ENCODE peak calls at places on chromosomes 11 and 22, in seven cellular contexts. One of them, this sample, is unnamed.

GRCh38 chr22:36891646-36892045 is 21.8 kb upstream of the CSF2RB start:
- DNase-seq in colonic mucosa: no peak
- DNase-seq in endothelial cell of umbilical vein: no peak
- DNase-seq in progenitor cell of endocrine pancreas: no peak
- DNase-seq in NCI-H2081 treated with DMSO at 0.1 percent for 48 hours: no peak
- DNase-seq in activated CD8-positive, alpha-beta memory T cell treated with anti-CD3 and anti-CD28 coated beads, Interleukin-2, amount 50 U/mL, for 48 hours: no peak
- DNase-seq in renal cortical epithelial cell: no peak
- DNase-seq in this sample: no peak

GRCh38 chr11:99069831-99070444 is 49.2 kb downstream of the CNTN5 start:
- DNase-seq in colonic mucosa: no peak
- DNase-seq in endothelial cell of umbilical vein: no peak
- DNase-seq in progenitor cell of endocrine pancreas: peak
- DNase-seq in NCI-H2081 treated with DMSO at 0.1 percent for 48 hours: peak
- DNase-seq in activated CD8-positive, alpha-beta memory T cell treated with anti-CD3 and anti-CD28 coated beads, Interleukin-2, amount 50 U/mL, for 48 hours: no peak
- DNase-seq in renal cortical epithelial cell: peak
- DNase-seq in this sample: no peak

GRCh38 chr22:17853066-17853465 is 78.8 kb upstream of the BID start:
- DNase-seq in colonic mucosa: no peak
- DNase-seq in endothelial cell of umbilical vein: no peak
- DNase-seq in progenitor cell of endocrine pancreas: no peak
- DNase-seq in NCI-H2081 treated with DMSO at 0.1 percent for 48 hours: no peak
- DNase-seq in activated CD8-positive, alpha-beta memory T cell treated with anti-CD3 and anti-CD28 coated beads, Interleukin-2, amount 50 U/mL, for 48 hours: no peak
- DNase-seq in renal cortical epithelial cell: no peak
- DNase-seq in this sample: no peak

GRCh38 chr11:64088159-64089026 is 52.7 kb downstream of the FLRT1 start:
- DNase-seq in colonic mucosa: no peak
- DNase-seq in endothelial cell of umbilical vein: no peak
- DNase-seq in progenitor cell of endocrine pancreas: no peak
- DNase-seq in NCI-H2081 treated with DMSO at 0.1 percent for 48 hours: no peak
- DNase-seq in activated CD8-positive, alpha-beta memory T cell treated with anti-CD3 and anti-CD28 coated beads, Interleukin-2, amount 50 U/mL, for 48 hours: no peak
- DNase-seq in renal cortical epithelial cell: no peak
- DNase-seq in this sample: no peak

GRCh38 chr22:19959043-19959586 is 17.5 kb upstream of the TXNRD2 start:
- DNase-seq in colonic mucosa: peak
- DNase-seq in endothelial cell of umbilical vein: peak
- DNase-seq in progenitor cell of endocrine pancreas: peak
- DNase-seq in NCI-H2081 treated with DMSO at 0.1 percent for 48 hours: no peak
- DNase-seq in activated CD8-positive, alpha-beta memory T cell treated with anti-CD3 and anti-CD28 coated beads, Interleukin-2, amount 50 U/mL, for 48 hours: no peak
- DNase-seq in renal cortical epithelial cell: peak
- DNase-seq in this sample: no peak

GRCh38 chr22:31206896-31207687 is 5.0 kb upstream of the LIMK2 start:
- DNase-seq in colonic mucosa: peak
- DNase-seq in endothelial cell of umbilical vein: no peak
- DNase-seq in progenitor cell of endocrine pancreas: no peak
- DNase-seq in NCI-H2081 treated with DMSO at 0.1 percent for 48 hours: no peak
- DNase-seq in activated CD8-positive, alpha-beta memory T cell treated with anti-CD3 and anti-CD28 coated beads, Interleukin-2, amount 50 U/mL, for 48 hours: no peak
- DNase-seq in renal cortical epithelial cell: peak
- DNase-seq in this sample: no peak

GRCh38 chr11:68380786-68381622 is 68.6 kb downstream of the LRP5 start:
- DNase-seq in colonic mucosa: no peak
- DNase-seq in endothelial cell of umbilical vein: peak
- DNase-seq in progenitor cell of endocrine pancreas: no peak
- DNase-seq in NCI-H2081 treated with DMSO at 0.1 percent for 48 hours: no peak
- DNase-seq in activated CD8-positive, alpha-beta memory T cell treated with anti-CD3 and anti-CD28 coated beads, Interleukin-2, amount 50 U/mL, for 48 hours: no peak
- DNase-seq in renal cortical epithelial cell: no peak
- DNase-seq in this sample: no peak

GRCh38 chr22:49960159-49960966 is at the start of gene PIM3:
- DNase-seq in colonic mucosa: peak
- DNase-seq in endothelial cell of umbilical vein: peak
- DNase-seq in progenitor cell of endocrine pancreas: peak
- DNase-seq in NCI-H2081 treated with DMSO at 0.1 percent for 48 hours: peak
- DNase-seq in activated CD8-positive, alpha-beta memory T cell treated with anti-CD3 and anti-CD28 coated beads, Interleukin-2, amount 50 U/mL, for 48 hours: peak
- DNase-seq in renal cortical epithelial cell: peak
- DNase-seq in this sample: peak

GRCh38 chr11:111417766-111418435 is 38.8 kb upstream of the POU2AF1 start:
- DNase-seq in colonic mucosa: peak
- DNase-seq in endothelial cell of umbilical vein: peak
- DNase-seq in progenitor cell of endocrine pancreas: no peak
- DNase-seq in NCI-H2081 treated with DMSO at 0.1 percent for 48 hours: no peak
- DNase-seq in activated CD8-positive, alpha-beta memory T cell treated with anti-CD3 and anti-CD28 coated beads, Interleukin-2, amount 50 U/mL, for 48 hours: no peak
- DNase-seq in renal cortical epithelial cell: peak
- DNase-seq in this sample: no peak

GRCh38 chr11:115201121-115201792 is 303.0 kb downstream of the CADM1 start:
- DNase-seq in colonic mucosa: no peak
- DNase-seq in endothelial cell of umbilical vein: no peak
- DNase-seq in progenitor cell of endocrine pancreas: no peak
- DNase-seq in NCI-H2081 treated with DMSO at 0.1 percent for 48 hours: no peak
- DNase-seq in activated CD8-positive, alpha-beta memory T cell treated with anti-CD3 and anti-CD28 coated beads, Interleukin-2, amount 50 U/mL, for 48 hours: no peak
- DNase-seq in renal cortical epithelial cell: peak
- DNase-seq in this sample: no peak

GRCh38 chr11:60280412-60280811 is at the start of gene MS4A4A:
- DNase-seq in colonic mucosa: no peak
- DNase-seq in endothelial cell of umbilical vein: no peak
- DNase-seq in progenitor cell of endocrine pancreas: no peak
- DNase-seq in NCI-H2081 treated with DMSO at 0.1 percent for 48 hours: no peak
- DNase-seq in activated CD8-positive, alpha-beta memory T cell treated with anti-CD3 and anti-CD28 coated beads, Interleukin-2, amount 50 U/mL, for 48 hours: no peak
- DNase-seq in renal cortical epithelial cell: no peak
- DNase-seq in this sample: no peak

GRCh38 chr11:88016392-88017020 is 158.7 kb downstream of the RAB38 start:
- DNase-seq in colonic mucosa: peak
- DNase-seq in endothelial cell of umbilical vein: peak
- DNase-seq in progenitor cell of endocrine pancreas: peak
- DNase-seq in NCI-H2081 treated with DMSO at 0.1 percent for 48 hours: peak
- DNase-seq in activated CD8-positive, alpha-beta memory T cell treated with anti-CD3 and anti-CD28 coated beads, Interleukin-2, amount 50 U/mL, for 48 hours: no peak
- DNase-seq in renal cortical epithelial cell: peak
- DNase-seq in this sample: no peak

GRCh38 chr11:16818284-16818683 is 79.8 kb downstream of the C11orf58 start:
- DNase-seq in colonic mucosa: no peak
- DNase-seq in endothelial cell of umbilical vein: peak
- DNase-seq in progenitor cell of endocrine pancreas: no peak
- DNase-seq in NCI-H2081 treated with DMSO at 0.1 percent for 48 hours: no peak
- DNase-seq in activated CD8-positive, alpha-beta memory T cell treated with anti-CD3 and anti-CD28 coated beads, Interleukin-2, amount 50 U/mL, for 48 hours: no peak
- DNase-seq in renal cortical epithelial cell: no peak
- DNase-seq in this sample: no peak

GRCh38 chr22:30227438-30228228 is 18.9 kb downstream of the LIF start:
- DNase-seq in colonic mucosa: no peak
- DNase-seq in endothelial cell of umbilical vein: no peak
- DNase-seq in progenitor cell of endocrine pancreas: no peak
- DNase-seq in NCI-H2081 treated with DMSO at 0.1 percent for 48 hours: no peak
- DNase-seq in activated CD8-positive, alpha-beta memory T cell treated with anti-CD3 and anti-CD28 coated beads, Interleukin-2, amount 50 U/mL, for 48 hours: no peak
- DNase-seq in renal cortical epithelial cell: no peak
- DNase-seq in this sample: no peak

GRCh38 chr11:59802639-59803176 is 7.9 kb downstream of the MRPL16 start:
- DNase-seq in colonic mucosa: peak
- DNase-seq in endothelial cell of umbilical vein: peak
- DNase-seq in progenitor cell of endocrine pancreas: no peak
- DNase-seq in NCI-H2081 treated with DMSO at 0.1 percent for 48 hours: no peak
- DNase-seq in activated CD8-positive, alpha-beta memory T cell treated with anti-CD3 and anti-CD28 coated beads, Interleukin-2, amount 50 U/mL, for 48 hours: no peak
- DNase-seq in renal cortical epithelial cell: peak
- DNase-seq in this sample: no peak

GRCh38 chr11:32213223-32213622 is 122.3 kb downstream of the RCN1 start:
- DNase-seq in colonic mucosa: no peak
- DNase-seq in endothelial cell of umbilical vein: no peak
- DNase-seq in progenitor cell of endocrine pancreas: no peak
- DNase-seq in NCI-H2081 treated with DMSO at 0.1 percent for 48 hours: no peak
- DNase-seq in activated CD8-positive, alpha-beta memory T cell treated with anti-CD3 and anti-CD28 coated beads, Interleukin-2, amount 50 U/mL, for 48 hours: peak
- DNase-seq in renal cortical epithelial cell: peak
- DNase-seq in this sample: no peak

GRCh38 chr11:43830928-43831440 is 49.6 kb upstream of the ALKBH3 start:
- DNase-seq in colonic mucosa: no peak
- DNase-seq in endothelial cell of umbilical vein: peak
- DNase-seq in progenitor cell of endocrine pancreas: no peak
- DNase-seq in NCI-H2081 treated with DMSO at 0.1 percent for 48 hours: no peak
- DNase-seq in activated CD8-positive, alpha-beta memory T cell treated with anti-CD3 and anti-CD28 coated beads, Interleukin-2, amount 50 U/mL, for 48 hours: peak
- DNase-seq in renal cortical epithelial cell: peak
- DNase-seq in this sample: no peak

GRCh38 chr22:27487600-27488450 is 313.7 kb downstream of the MN1 start:
- DNase-seq in colonic mucosa: peak
- DNase-seq in endothelial cell of umbilical vein: no peak
- DNase-seq in progenitor cell of endocrine pancreas: no peak
- DNase-seq in NCI-H2081 treated with DMSO at 0.1 percent for 48 hours: no peak
- DNase-seq in activated CD8-positive, alpha-beta memory T cell treated with anti-CD3 and anti-CD28 coated beads, Interleukin-2, amount 50 U/mL, for 48 hours: no peak
- DNase-seq in renal cortical epithelial cell: no peak
- DNase-seq in this sample: no peak

GRCh38 chr11:104127828-104128227 is 36.1 kb downstream of the PDGFD start:
- DNase-seq in colonic mucosa: no peak
- DNase-seq in endothelial cell of umbilical vein: no peak
- DNase-seq in progenitor cell of endocrine pancreas: no peak
- DNase-seq in NCI-H2081 treated with DMSO at 0.1 percent for 48 hours: no peak
- DNase-seq in activated CD8-positive, alpha-beta memory T cell treated with anti-CD3 and anti-CD28 coated beads, Interleukin-2, amount 50 U/mL, for 48 hours: no peak
- DNase-seq in renal cortical epithelial cell: peak
- DNase-seq in this sample: no peak

GRCh38 chr11:31254411-31254810 is 115.1 kb downstream of the DCDC1 start:
- DNase-seq in colonic mucosa: no peak
- DNase-seq in endothelial cell of umbilical vein: no peak
- DNase-seq in progenitor cell of endocrine pancreas: no peak
- DNase-seq in NCI-H2081 treated with DMSO at 0.1 percent for 48 hours: no peak
- DNase-seq in activated CD8-positive, alpha-beta memory T cell treated with anti-CD3 and anti-CD28 coated beads, Interleukin-2, amount 50 U/mL, for 48 hours: no peak
- DNase-seq in renal cortical epithelial cell: peak
- DNase-seq in this sample: no peak

GRCh38 chr11:1054143-1055108 is 17.9 kb upstream of the MUC6 start:
- DNase-seq in colonic mucosa: peak
- DNase-seq in endothelial cell of umbilical vein: peak
- DNase-seq in progenitor cell of endocrine pancreas: no peak
- DNase-seq in NCI-H2081 treated with DMSO at 0.1 percent for 48 hours: no peak
- DNase-seq in activated CD8-positive, alpha-beta memory T cell treated with anti-CD3 and anti-CD28 coated beads, Interleukin-2, amount 50 U/mL, for 48 hours: no peak
- DNase-seq in renal cortical epithelial cell: no peak
- DNase-seq in this sample: no peak

GRCh38 chr11:790721-791564 is 1.1 kb upstream of the CEND1 start:
- DNase-seq in colonic mucosa: no peak
- DNase-seq in endothelial cell of umbilical vein: no peak
- DNase-seq in progenitor cell of endocrine pancreas: no peak
- DNase-seq in NCI-H2081 treated with DMSO at 0.1 percent for 48 hours: no peak
- DNase-seq in activated CD8-positive, alpha-beta memory T cell treated with anti-CD3 and anti-CD28 coated beads, Interleukin-2, amount 50 U/mL, for 48 hours: no peak
- DNase-seq in renal cortical epithelial cell: no peak
- DNase-seq in this sample: no peak

GRCh38 chr11:120801801-120802689 is 221.9 kb upstream of the TBCEL start:
- DNase-seq in colonic mucosa: peak
- DNase-seq in endothelial cell of umbilical vein: peak
- DNase-seq in progenitor cell of endocrine pancreas: peak
- DNase-seq in NCI-H2081 treated with DMSO at 0.1 percent for 48 hours: no peak
- DNase-seq in activated CD8-positive, alpha-beta memory T cell treated with anti-CD3 and anti-CD28 coated beads, Interleukin-2, amount 50 U/mL, for 48 hours: peak
- DNase-seq in renal cortical epithelial cell: peak
- DNase-seq in this sample: no peak

GRCh38 chr22:37007666-37008065 is 11.6 kb downstream of the TST start:
- DNase-seq in colonic mucosa: no peak
- DNase-seq in endothelial cell of umbilical vein: peak
- DNase-seq in progenitor cell of endocrine pancreas: no peak
- DNase-seq in NCI-H2081 treated with DMSO at 0.1 percent for 48 hours: no peak
- DNase-seq in activated CD8-positive, alpha-beta memory T cell treated with anti-CD3 and anti-CD28 coated beads, Interleukin-2, amount 50 U/mL, for 48 hours: no peak
- DNase-seq in renal cortical epithelial cell: no peak
- DNase-seq in this sample: no peak

GRCh38 chr11:1389932-1390587 is at the start of gene BRSK2:
- DNase-seq in colonic mucosa: no peak
- DNase-seq in endothelial cell of umbilical vein: no peak
- DNase-seq in progenitor cell of endocrine pancreas: no peak
- DNase-seq in NCI-H2081 treated with DMSO at 0.1 percent for 48 hours: no peak
- DNase-seq in activated CD8-positive, alpha-beta memory T cell treated with anti-CD3 and anti-CD28 coated beads, Interleukin-2, amount 50 U/mL, for 48 hours: no peak
- DNase-seq in renal cortical epithelial cell: no peak
- DNase-seq in this sample: no peak

GRCh38 chr11:61052182-61052972 is 49.9 kb upstream of the CD5 start:
- DNase-seq in colonic mucosa: no peak
- DNase-seq in endothelial cell of umbilical vein: no peak
- DNase-seq in progenitor cell of endocrine pancreas: no peak
- DNase-seq in NCI-H2081 treated with DMSO at 0.1 percent for 48 hours: no peak
- DNase-seq in activated CD8-positive, alpha-beta memory T cell treated with anti-CD3 and anti-CD28 coated beads, Interleukin-2, amount 50 U/mL, for 48 hours: peak
- DNase-seq in renal cortical epithelial cell: no peak
- DNase-seq in this sample: peak

GRCh38 chr11:108501396-108501795 is 3.2 kb upstream of the POGLUT3 start:
- DNase-seq in colonic mucosa: no peak
- DNase-seq in endothelial cell of umbilical vein: no peak
- DNase-seq in progenitor cell of endocrine pancreas: no peak
- DNase-seq in NCI-H2081 treated with DMSO at 0.1 percent for 48 hours: no peak
- DNase-seq in activated CD8-positive, alpha-beta memory T cell treated with anti-CD3 and anti-CD28 coated beads, Interleukin-2, amount 50 U/mL, for 48 hours: no peak
- DNase-seq in renal cortical epithelial cell: no peak
- DNase-seq in this sample: no peak

GRCh38 chr22:28799834-28800307 is 498 bp downstream of the XBP1 start:
- DNase-seq in colonic mucosa: peak
- DNase-seq in endothelial cell of umbilical vein: peak
- DNase-seq in progenitor cell of endocrine pancreas: peak
- DNase-seq in NCI-H2081 treated with DMSO at 0.1 percent for 48 hours: no peak
- DNase-seq in activated CD8-positive, alpha-beta memory T cell treated with anti-CD3 and anti-CD28 coated beads, Interleukin-2, amount 50 U/mL, for 48 hours: peak
- DNase-seq in renal cortical epithelial cell: peak
- DNase-seq in this sample: peak

This sample was measured in mesenteric fat pad.